ENCODE peak calls at places on chromosomes 1 and 21, in eight cellular contexts. Z, Q, T, D, Y, P, J and X are unnamed samples.

GRCh38 chr1:9881838-9882249 is 28.2 kb downstream of the CTNNBIP1 start:
- DNase-seq in Z (no peak), Q (peak), T (no peak), D (peak), Y (peak), P (no peak), J (no peak), X (no peak)

GRCh38 chr1:39952359-39953110 is 2.4 kb upstream of the MFSD2A start:
- DNase-seq in Z (no peak), Q (peak), T (no peak), D (no peak), Y (peak), P (no peak), J (no peak), X (no peak)

GRCh38 chr1:185787238-185787637 is 53.0 kb downstream of the HMCN1 start:
- DNase-seq in Z (no peak), Q (no peak), T (no peak), D (no peak), Y (no peak), P (no peak), J (no peak), X (no peak)

GRCh38 chr1:198465201-198466144 is 75.0 kb downstream of the ATP6V1G3 start:
- DNase-seq in Z (peak), Q (peak), T (peak), D (peak), Y (peak), P (peak), J (peak), X (no peak)

GRCh38 chr1:8031176-8031785 is 5.2 kb upstream of the ERRFI1 start:
- DNase-seq in Z (peak), Q (no peak), T (peak), D (peak), Y (no peak), P (peak), J (no peak), X (no peak)

GRCh38 chr21:37257526-37257966 is 9.6 kb downstream of the VPS26C start:
- DNase-seq in Z (peak), Q (peak), T (no peak), D (peak), Y (no peak), P (peak), J (no peak), X (no peak)

GRCh38 chr1:998905-999796 is 746 bp downstream of the HES4 start:
- DNase-seq in Z (no peak), Q (no peak), T (peak), D (peak), Y (peak), P (peak), J (peak), X (peak)

GRCh38 chr1:155962599-155963211 is 15.6 kb downstream of the ARHGEF2 start:
- DNase-seq in Z (no peak), Q (peak), T (no peak), D (no peak), Y (peak), P (no peak), J (no peak), X (no peak)

GRCh38 chr1:38826262-38826661 is 33.3 kb downstream of the RRAGC start:
- DNase-seq in Z (no peak), Q (no peak), T (no peak), D (no peak), Y (no peak), P (no peak), J (no peak), X (no peak)

GRCh38 chr1:3105167-3105863 is 36.3 kb downstream of the PRDM16 start:
- DNase-seq in Z (no peak), Q (peak), T (peak), D (no peak), Y (no peak), P (peak), J (peak), X (no peak)

GRCh38 chr1:204255225-204255624 is 41.4 kb upstream of the GOLT1A start:
- DNase-seq in Z (no peak), Q (no peak), T (no peak), D (no peak), Y (no peak), P (peak), J (peak), X (no peak)

GRCh38 chr1:178871551-178872320 is 859 bp upstream of the ANGPTL1 start:
- DNase-seq in Z (no peak), Q (no peak), T (no peak), D (no peak), Y (no peak), P (no peak), J (no peak), X (no peak)

GRCh38 chr1:156750932-156751723 is at the start of gene HDGF:
- DNase-seq in Z (peak), Q (no peak), T (peak), D (no peak), Y (peak), P (peak), J (peak), X (peak)

GRCh38 chr1:171084879-171085278 is 5.8 kb upstream of the FMO3 start:
- DNase-seq in Z (no peak), Q (no peak), T (no peak), D (no peak), Y (no peak), P (no peak), J (no peak), X (no peak)

GRCh38 chr21:32007461-32007860 is 134.6 kb downstream of the HUNK start:
- DNase-seq in Z (peak), Q (peak), T (no peak), D (peak), Y (no peak), P (no peak), J (no peak), X (no peak)

GRCh38 chr1:48251323-48251722 is 28.8 kb downstream of the SLC5A9 start:
- DNase-seq in Z (no peak), Q (no peak), T (no peak), D (no peak), Y (no peak), P (no peak), J (no peak), X (no peak)

GRCh38 chr1:86753700-86754099 is 49.3 kb downstream of the SH3GLB1 start:
- DNase-seq in Z (peak), Q (no peak), T (no peak), D (peak), Y (peak), P (peak), J (peak), X (no peak)

GRCh38 chr1:27960762-27961645 is 1.2 kb downstream of the XKR8 start:
- DNase-seq in Z (no peak), Q (no peak), T (no peak), D (no peak), Y (peak), P (no peak), J (no peak), X (no peak)

GRCh38 chr1:150530491-150531159 is 15.1 kb downstream of the FALEC start:
- DNase-seq in Z (no peak), Q (no peak), T (no peak), D (no peak), Y (no peak), P (no peak), J (no peak), X (no peak)

GRCh38 chr1:156908541-156908940 is 11.9 kb upstream of the LRRC71 start:
- DNase-seq in Z (no peak), Q (no peak), T (no peak), D (no peak), Y (no peak), P (no peak), J (no peak), X (no peak)

GRCh38 chr1:11647333-11647732 is 6.9 kb downstream of the FBXO2 start:
- DNase-seq in Z (no peak), Q (no peak), T (no peak), D (no peak), Y (no peak), P (no peak), J (no peak), X (no peak)

GRCh38 chr21:42734323-42734971 is 81.0 kb downstream of the PDE9A start:
- DNase-seq in Z (peak), Q (no peak), T (peak), D (no peak), Y (no peak), P (no peak), J (no peak), X (no peak)

GRCh38 chr1:229478852-229479251 is 29.3 kb downstream of the NUP133 start:
- DNase-seq in Z (no peak), Q (no peak), T (no peak), D (no peak), Y (no peak), P (no peak), J (no peak), X (no peak)

GRCh38 chr1:201220388-201220715 is 29.7 kb downstream of the IGFN1 start:
- DNase-seq in Z (no peak), Q (no peak), T (no peak), D (no peak), Y (no peak), P (no peak), J (peak), X (no peak)

GRCh38 chr1:154736840-154737239 is 128.9 kb upstream of the ADAR start:
- DNase-seq in Z (peak), Q (peak), T (no peak), D (peak), Y (peak), P (no peak), J (no peak), X (no peak)

GRCh38 chr1:201108614-201109013 is 3.6 kb downstream of the CACNA1S start:
- DNase-seq in Z (no peak), Q (no peak), T (no peak), D (no peak), Y (no peak), P (no peak), J (peak), X (no peak)

GRCh38 chr1:10515627-10516026 is 40.9 kb downstream of the PEX14 start:
- DNase-seq in Z (no peak), Q (no peak), T (no peak), D (no peak), Y (peak), P (no peak), J (no peak), X (no peak)

GRCh38 chr1:63868220-63868897 is 94.5 kb downstream of the ROR1 start:
- DNase-seq in Z (peak), Q (peak), T (no peak), D (peak), Y (peak), P (no peak), J (peak), X (no peak)

GRCh38 chr1:70992521-70992920 is 55.1 kb downstream of the PTGER3 start:
- DNase-seq in Z (no peak), Q (no peak), T (no peak), D (no peak), Y (no peak), P (no peak), J (no peak), X (no peak)

GRCh38 chr1:70990460-70991253 is 57.0 kb downstream of the PTGER3 start:
- DNase-seq in Z (no peak), Q (no peak), T (no peak), D (no peak), Y (no peak), P (no peak), J (no peak), X (no peak)

GRCh38 chr1:70997793-70998192 is 49.8 kb downstream of the PTGER3 start:
- DNase-seq in Z (no peak), Q (no peak), T (no peak), D (no peak), Y (no peak), P (no peak), J (no peak), X (no peak)

GRCh38 chr1:70993841-70994240 is 53.8 kb downstream of the PTGER3 start:
- DNase-seq in Z (no peak), Q (no peak), T (no peak), D (no peak), Y (no peak), P (no peak), J (no peak), X (no peak)

DNA sequence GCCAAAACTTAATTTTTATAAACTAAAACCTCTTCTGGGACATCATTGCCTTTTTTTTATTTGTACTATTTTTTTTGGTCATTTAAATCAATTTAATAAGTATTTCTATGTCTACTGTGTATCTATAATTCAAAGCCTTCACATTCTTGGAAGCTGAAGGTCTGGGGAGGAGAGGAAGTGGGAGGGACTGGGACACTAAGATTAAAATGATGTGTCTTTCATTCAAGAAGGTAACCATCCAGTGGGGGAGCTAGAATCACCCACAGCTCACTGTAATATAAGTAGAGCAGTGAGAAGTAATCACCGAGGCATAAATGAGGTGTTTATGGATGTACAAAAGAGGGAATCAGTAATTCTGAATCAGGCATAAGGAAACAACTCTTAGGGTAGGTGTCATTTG is 52.9 kb downstream of the PTGER3 start:
- DNase-seq in Z (no peak), Q (no peak), T (no peak), D (no peak), Y (no peak), P (no peak), J (no peak), X (no peak)
- H3K4me2 ChIP-seq in Z (no peak), Q (no peak), T (no peak), D (no peak), Y (no peak), P (no peak), J (no peak), X (no peak)

DNA sequence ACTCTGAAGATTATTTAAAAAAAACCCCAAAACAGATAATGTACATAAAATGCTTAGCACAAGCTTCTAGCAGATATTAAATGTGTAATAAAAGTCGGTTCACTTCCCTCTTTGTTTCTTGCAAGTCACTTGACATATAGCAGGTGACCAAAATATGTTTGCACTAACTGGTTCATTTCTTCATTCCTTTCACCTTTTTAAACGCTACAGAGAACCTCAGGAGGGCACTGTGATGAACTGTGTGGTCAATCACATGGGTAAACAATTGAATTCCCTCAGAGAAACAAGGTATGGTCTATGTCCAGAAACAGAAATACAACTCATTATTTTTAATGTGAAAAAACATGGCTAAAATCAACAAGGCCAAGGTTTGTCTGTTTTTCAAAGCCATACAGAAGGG is 51.3 kb upstream of the BCL10 start:
- DNase-seq in Z (no peak), Q (no peak), T (no peak), D (peak), Y (no peak), P (no peak), J (no peak), X (no peak)
- H3K4me2 ChIP-seq in Z (no peak), Q (no peak), T (no peak), D (no peak), Y (no peak), P (no peak), J (no peak), X (no peak)

GRCh38 chr1:182060877-182061276 is 635 bp downstream of the ZNF648 start:
- DNase-seq in Z (no peak), Q (no peak), T (no peak), D (no peak), Y (no peak), P (no peak), J (no peak), X (no peak)

GRCh38 chr1:182064611-182065010 is 3.1 kb upstream of the ZNF648 start:
- DNase-seq in Z (no peak), Q (no peak), T (no peak), D (no peak), Y (no peak), P (no peak), J (no peak), X (no peak)

GRCh38 chr1:182061597-182061996 is at the start of gene ZNF648:
- DNase-seq in Z (no peak), Q (no peak), T (peak), D (no peak), Y (peak), P (peak), J (peak), X (no peak)

GRCh38 chr1:182059936-182060335 is 1.6 kb downstream of the ZNF648 start:
- DNase-seq in Z (no peak), Q (no peak), T (no peak), D (no peak), Y (no peak), P (no peak), J (no peak), X (no peak)

GRCh38 chr1:182062223-182062622 is 711 bp upstream of the ZNF648 start:
- DNase-seq in Z (no peak), Q (no peak), T (no peak), D (no peak), Y (no peak), P (no peak), J (no peak), X (no peak)
- H3K4me2 ChIP-seq in Z (no peak), Q (no peak), T (no peak), D (no peak), Y (no peak), P (no peak), J (no peak), X (no peak)

GRCh38 chr1:212290608-212291007 is 5.4 kb downstream of the PPP2R5A start:
- DNase-seq in Z (no peak), Q (peak), T (no peak), D (peak), Y (no peak), P (no peak), J (no peak), X (no peak)
- H3K4me2 ChIP-seq in Z (peak), Q (peak), T (no peak), D (no peak), Y (no peak), P (peak), J (no peak), X (no peak)

DNA sequence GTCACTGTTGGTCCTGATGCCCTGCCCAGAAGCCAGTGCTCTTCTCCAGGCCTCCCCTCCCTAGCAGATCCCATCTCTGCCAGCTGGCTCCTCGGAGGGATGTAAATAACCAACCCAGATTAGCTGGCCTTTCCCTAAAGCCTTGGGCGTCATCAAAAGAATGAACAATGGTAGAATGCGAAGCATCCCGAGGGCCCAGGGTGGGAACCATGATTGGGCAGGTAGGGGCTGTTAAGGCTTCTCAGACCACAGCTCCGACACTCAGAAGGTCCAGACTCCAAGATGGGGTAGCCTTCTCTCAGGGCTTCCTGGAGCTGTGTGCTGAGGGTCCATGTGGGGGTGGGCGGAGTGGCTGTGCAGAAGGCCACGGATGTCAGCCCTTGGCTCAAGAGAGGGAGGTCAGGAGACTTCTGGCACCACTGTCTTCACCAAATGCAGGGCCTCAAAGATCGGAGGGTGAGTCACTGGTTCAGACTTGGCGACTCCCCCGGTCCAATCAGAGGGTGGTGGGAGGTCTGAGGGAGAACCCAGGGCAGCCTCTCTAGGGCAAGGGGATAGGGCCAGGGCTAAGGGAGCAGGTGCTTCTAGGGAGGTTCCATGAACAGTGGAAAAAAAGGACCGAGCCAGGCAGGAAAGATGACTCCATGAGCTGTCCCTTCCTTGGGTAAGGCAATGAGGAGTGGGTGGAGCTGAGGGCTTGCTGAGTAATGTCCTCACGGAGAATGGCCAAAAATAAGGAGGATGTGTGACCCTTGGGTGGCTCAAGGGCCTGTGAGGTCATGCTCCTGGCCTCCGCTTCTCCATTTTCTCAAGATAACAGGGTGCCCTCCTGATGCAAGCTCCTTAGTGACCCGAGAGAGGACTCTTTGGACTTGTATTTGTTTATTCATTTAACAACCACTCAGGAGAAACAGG is 58.4 kb upstream of the EPS8L3 start:
- DNase-seq in Z (peak), Q (peak), T (no peak), D (peak), Y (no peak), P (no peak), J (peak), X (peak)
- H3K4me2 ChIP-seq in Z (peak), Q (no peak), T (no peak), D (no peak), Y (no peak), P (no peak), J (no peak), X (peak)

DNA sequence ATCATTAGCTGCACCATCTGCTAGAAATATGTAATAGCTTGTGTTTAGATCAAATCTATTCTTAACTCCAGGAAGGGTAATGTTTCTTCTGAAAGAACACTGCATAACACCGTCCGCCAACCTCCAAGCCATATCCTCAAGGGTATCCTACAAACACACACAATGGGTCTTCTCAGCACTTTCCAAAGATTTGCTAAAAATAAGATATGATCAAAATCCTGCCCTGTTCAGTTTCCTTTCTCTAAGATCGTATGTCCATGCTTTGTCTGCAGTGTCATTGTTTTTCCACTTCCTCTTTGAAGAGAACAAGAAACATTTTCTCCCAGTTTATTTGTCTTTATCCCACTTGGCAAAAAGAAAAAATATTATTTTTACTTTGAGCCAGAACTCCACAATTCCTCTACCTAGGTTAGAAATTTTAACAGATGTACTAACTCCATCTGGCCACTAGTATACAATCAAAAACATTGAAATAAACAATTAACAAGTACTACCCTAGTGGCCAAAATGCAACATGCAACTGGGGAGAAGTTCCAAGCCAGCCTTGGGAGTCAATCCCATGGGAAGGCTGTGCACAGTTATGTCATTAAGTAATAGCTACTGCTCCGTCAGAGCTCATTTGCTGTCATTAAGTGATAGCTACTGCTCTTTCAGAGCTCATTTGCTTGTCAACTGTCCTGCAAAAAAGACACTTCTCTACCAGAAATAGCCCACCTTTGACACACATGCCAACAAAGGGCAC is 37.8 kb downstream of the FRRS1 start:
- DNase-seq in Z (peak), Q (no peak), T (no peak), D (peak), Y (peak), P (peak), J (peak), X (peak)
- H3K4me2 ChIP-seq in Z (no peak), Q (no peak), T (no peak), D (no peak), Y (no peak), P (no peak), J (no peak), X (no peak)